ENCODE peak calls at places on chromosome 5, in five cellular contexts. U, L, D, E and C are unnamed samples.

GRCh38 chr5:59724482-59725392 is 168.8 kb downstream of the PDE4D start:
- DNase-seq in E (no peak), L (no peak), U (no peak), D (peak; percentile 55), C (no peak)

GRCh38 chr5:151208481-151208914 is 15.4 kb downstream of the CCDC69 start:
- DNase-seq in E (peak; percentile 55), U (no peak), L (peak; percentile 24), D (no peak), C (peak; percentile 24)

GRCh38 chr5:8756498-8757084 is 789.3 kb downstream of the SEMA5A start:
- DNase-seq in L (peak; percentile 26), E (no peak), U (no peak), D (no peak), C (no peak)

GRCh38 chr5:134992148-134992547 is 24.4 kb downstream of the CATSPER3 start:
- DNase-seq in D (no peak), L (no peak), U (no peak), E (no peak), C (no peak)

GRCh38 chr5:95940758-95941682 is 20.6 kb downstream of the ELL2 start:
- DNase-seq in U (no peak), L (no peak), E (no peak), D (no peak), C (no peak)

GRCh38 chr5:117788596-117788995 is 1199.8 kb downstream of the DTWD2 start:
- DNase-seq in L (no peak), E (no peak), U (no peak), D (no peak), C (no peak)

GRCh38 chr5:148559461-148559860 is 94.9 kb downstream of the HTR4 start:
- DNase-seq in E (no peak), L (no peak), U (no peak), D (peak; percentile 38), C (no peak)

GRCh38 chr5:158814521-158814920 is 285.2 kb downstream of the EBF1 start:
- DNase-seq in D (no peak), E (no peak), L (no peak), U (no peak), C (no peak)

GRCh38 chr5:74408150-74409043 is 232.1 kb downstream of the ENC1 start:
- DNase-seq in L (no peak), D (no peak), U (no peak), E (no peak), C (no peak)

GRCh38 chr5:607541-608285 is 4.4 kb upstream of the CEP72 start:
- DNase-seq in L (no peak), E (no peak), U (no peak), D (no peak), C (no peak)

GRCh38 chr5:21791304-21791703 is 1061.8 kb downstream of the CDH12 start:
- DNase-seq in D (no peak), U (no peak), L (no peak), E (no peak), C (no peak)

GRCh38 chr5:67047616-67048015 is 149.0 kb downstream of the CD180 start:
- DNase-seq in D (no peak), L (no peak), U (no peak), E (no peak), C (no peak)

GRCh38 chr5:109759304-109759703 is 69.6 kb downstream of the MAN2A1 start:
- DNase-seq in D (no peak), E (no peak), U (no peak), L (no peak), C (no peak)

DNA sequence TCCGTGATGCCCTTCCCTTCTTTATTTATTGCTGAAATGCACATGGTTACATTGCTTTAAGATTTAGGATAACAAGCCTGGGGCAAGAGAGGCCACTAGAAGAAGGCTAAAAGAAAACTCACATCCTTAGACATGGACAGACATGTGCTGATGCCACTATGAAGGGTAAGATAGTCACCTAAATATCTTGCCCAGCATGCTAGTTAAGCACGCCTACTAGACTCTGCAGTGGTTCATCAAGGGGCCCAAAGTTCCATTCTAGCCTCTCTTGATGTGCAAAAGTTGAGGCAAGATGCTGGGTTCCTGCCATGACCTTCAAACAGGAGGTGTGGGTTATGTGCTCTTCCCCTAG is 49.3 kb downstream of the GRAMD2B start:
- DNase-seq in L (no peak), U (no peak), D (no peak), E (no peak), C (no peak)
- H3K27ac ChIP-seq in L (no peak overlapping the region), U (no peak overlapping the region), D (no peak overlapping the region), E (no peak overlapping the region), C (peak overlapping the region; percentile 64)

GRCh38 chr5:3218096-3218495 is 377.5 kb upstream of the IRX1 start:
- DNase-seq in D (peak; percentile 15), L (no peak), U (no peak), E (no peak), C (no peak)
- H3K9me3 ChIP-seq in D (no peaks in the 10 kb centered on the region), L (no peaks in the 10 kb centered on the region), U (no peaks in the 10 kb centered on the region), E (no peaks in the 10 kb centered on the region), C (no peaks in the 10 kb centered on the region)

DNA sequence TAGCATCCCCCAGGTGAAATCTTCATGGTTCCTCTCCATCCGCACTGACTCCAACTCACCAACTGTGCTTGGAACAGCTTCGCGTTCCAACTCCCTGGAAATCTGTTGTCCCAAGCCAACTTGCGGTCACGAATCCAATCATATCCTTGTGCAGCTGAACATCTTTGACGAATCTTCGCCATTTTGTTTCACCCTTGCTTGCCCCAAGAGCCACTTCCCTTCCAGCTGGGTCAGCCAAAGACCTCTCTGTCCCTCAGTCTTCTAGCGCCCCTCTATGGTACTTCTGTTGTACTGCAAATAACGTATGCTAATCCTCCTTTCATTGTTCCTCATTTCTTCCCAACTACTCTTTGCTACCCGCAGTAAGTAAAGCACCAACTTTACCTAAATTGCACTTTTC is 61.0 kb upstream of the TARS1 start:
- DNase-seq in E (no peak), D (no peak), U (no peak), L (peak; percentile 24), C (no peak)
- TF ChIP-seq CTCF in E (peak; percentile 48), D (no peak), U (peak; percentile 35), L (peak; percentile 56), C (peak; percentile 25)

GRCh38 chr5:169158764-169159163 is 142.2 kb downstream of the SLIT3 start:
- DNase-seq in L (no peak), D (no peak), U (no peak), E (no peak), C (no peak)

GRCh38 chr5:169160405-169160901 is 140.5 kb downstream of the SLIT3 start:
- DNase-seq in U (no peak), L (no peak), D (no peak), E (no peak), C (peak; percentile 67)

GRCh38 chr5:169162407-169162806 is 138.5 kb downstream of the SLIT3 start:
- DNase-seq in D (no peak), E (no peak), L (no peak), U (no peak), C (no peak)

GRCh38 chr5:169164481-169164925 is 136.4 kb downstream of the SLIT3 start:
- DNase-seq in U (no peak), E (no peak), L (no peak), D (no peak), C (no peak)

DNA sequence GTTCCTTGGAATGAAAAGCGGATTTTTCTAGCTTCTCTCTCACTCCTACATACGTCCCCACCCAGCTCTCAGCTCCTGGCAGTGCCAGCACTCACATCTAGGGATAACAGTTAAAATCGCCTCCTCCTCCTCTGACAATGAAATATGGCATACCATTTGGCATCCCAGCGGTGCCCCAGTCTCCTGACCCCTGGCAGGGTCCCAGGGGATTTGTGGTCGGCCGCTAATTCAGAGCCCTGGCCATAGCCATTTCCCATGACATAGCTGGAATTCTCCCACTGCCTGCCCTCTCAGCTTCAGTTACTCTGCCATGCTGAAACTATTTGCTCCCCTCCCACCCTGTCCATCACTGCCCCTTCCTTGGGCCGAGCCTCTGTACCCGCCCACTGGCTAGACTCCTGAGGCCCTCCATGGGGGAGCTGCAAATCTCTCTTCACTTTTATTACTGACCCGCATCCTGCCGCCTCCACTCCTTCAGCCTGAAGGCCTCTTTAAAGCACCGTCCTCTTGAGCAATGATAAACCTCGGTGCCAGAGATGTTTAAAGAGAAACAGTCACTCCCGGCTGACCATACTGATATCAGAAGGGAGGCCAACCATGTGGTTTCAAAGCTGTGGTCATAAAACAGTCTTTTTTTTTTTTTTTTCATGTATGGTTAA is 139.8 kb downstream of the SLIT3 start:
- DNase-seq in L (peak; percentile 35), D (peak; percentile 18), E (no peak), U (peak; percentile 25), C (peak; percentile 87)
- H3K27ac ChIP-seq in L (no peak overlapping the region), D (no peak overlapping the region), E (no peak overlapping the region), U (peak overlapping the region; percentile 8), C (peak overlapping the region; percentile 75)

DNA sequence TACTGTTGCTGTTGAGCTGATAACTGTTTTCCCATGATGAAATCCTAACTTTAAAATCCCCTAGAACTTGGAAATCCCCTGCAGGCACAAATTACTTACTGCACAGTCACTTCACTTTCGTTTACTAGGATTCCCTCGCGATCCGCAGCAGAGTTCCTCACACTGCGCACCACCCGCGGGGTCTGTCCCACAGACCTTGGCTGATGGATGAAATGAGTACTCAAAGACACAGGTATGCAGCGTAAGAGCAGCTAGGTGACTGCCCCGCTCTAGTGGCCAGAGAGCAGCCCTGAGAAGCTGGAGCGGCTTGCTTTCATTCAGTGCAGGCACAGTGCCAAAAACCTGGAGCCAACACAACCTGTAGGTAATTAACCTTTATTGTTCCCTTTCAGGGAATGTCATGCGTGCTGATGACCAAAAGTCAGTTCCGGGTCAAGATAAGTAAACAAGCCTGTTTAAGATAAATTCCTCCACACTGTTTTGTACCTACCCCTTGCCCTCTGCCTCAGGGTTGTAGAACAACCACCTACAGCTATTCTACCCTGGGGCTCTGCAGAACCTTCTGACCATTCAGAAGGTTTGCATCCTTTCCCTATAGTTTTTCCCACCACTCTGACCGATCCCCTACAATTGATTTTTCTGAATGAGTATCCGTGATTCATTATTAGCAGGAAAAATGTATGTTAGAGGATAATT is 191.2 kb downstream of the CDH9 start:
- DNase-seq in D (no peak), U (no peak), L (peak; percentile 19), E (no peak), C (no peak)
- H3K9me3 ChIP-seq in D (no peaks in the 10 kb centered on the region), U (no peaks in the 10 kb centered on the region), L (no peaks in the 10 kb centered on the region), E (no peaks in the 10 kb centered on the region), C (no peaks in the 10 kb centered on the region)

GRCh38 chr5:126846344-126846743 is 69.4 kb downstream of the LMNB1 start:
- DNase-seq in D (no peak), E (no peak), U (no peak), L (no peak), C (no peak)
- TF ChIP-seq CTCF in D (no peak), E (peak; percentile 10), U (no peak), L (no peak), C (no peak)

GRCh38 chr5:5198111-5198510 is 58.0 kb downstream of the ADAMTS16 start:
- DNase-seq in E (no peak), U (no peak), D (no peak), L (no peak), C (no peak)

GRCh38 chr5:5188377-5189020 is 48.4 kb downstream of the ADAMTS16 start:
- DNase-seq in U (no peak), E (no peak), L (no peak), D (no peak), C (no peak)

GRCh38 chr5:5191906-5192305 is 51.8 kb downstream of the ADAMTS16 start:
- DNase-seq in L (no peak), E (no peak), D (no peak), U (no peak), C (no peak)

DNA sequence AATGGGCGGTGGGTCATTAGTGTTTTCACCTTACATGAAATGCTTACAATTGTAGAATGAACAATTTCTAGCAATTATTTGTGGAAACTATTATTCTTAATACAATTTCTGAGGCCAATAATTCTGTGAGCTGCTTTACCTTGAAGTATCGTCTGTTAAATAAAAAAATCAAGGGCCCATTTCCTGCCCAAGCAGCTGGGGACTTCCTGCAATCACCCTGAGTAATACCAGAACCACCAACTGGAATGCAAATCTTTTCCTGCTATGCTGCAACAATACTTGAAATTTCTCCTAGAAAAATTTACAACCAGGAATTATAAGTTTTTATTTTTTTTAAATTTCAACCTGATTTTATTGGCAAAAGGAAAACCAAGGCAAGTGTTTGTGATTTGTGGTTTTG is 52.6 kb downstream of the ADAMTS16 start:
- DNase-seq in E (no peak), L (no peak), D (no peak), U (no peak), C (no peak)
- H3K27ac ChIP-seq in E (no peak overlapping the region), L (no peak overlapping the region), D (no peak overlapping the region), U (no peak overlapping the region), C (no peak overlapping the region)